ENCODE peak calls at places on chromosomes 1 and 21, in five cellular contexts. J, F, Z, N and I are unnamed samples.

GRCh38 chr1:160567858-160568682 is 11.2 kb downstream of the CD84 start:
- DNase-seq in J (no peak), F (no peak), Z (no peak), N (no peak), I (no peak)

GRCh38 chr1:91791691-91792392 is 94.1 kb downstream of the TGFBR3 start:
- DNase-seq in J (no peak), F (no peak), Z (no peak), N (no peak), I (no peak)

GRCh38 chr1:32695098-32695904 is 7.3 kb downstream of the SYNC start:
- DNase-seq in J (no peak), F (peak; percentile 18), Z (no peak), N (no peak), I (no peak)

GRCh38 chr1:10598088-10598712 is 123.5 kb downstream of the PEX14 start:
- DNase-seq in J (no peak), F (no peak), Z (no peak), N (peak; percentile 23), I (no peak)

GRCh38 chr1:150066838-150067183 is 765 bp upstream of the VPS45 start:
- DNase-seq in J (no peak), F (peak; percentile 81), Z (no peak), N (no peak), I (peak; percentile 76)

GRCh38 chr1:153465728-153466625 is 5.5 kb upstream of the S100A7 start:
- DNase-seq in J (no peak), F (no peak), Z (no peak), N (no peak), I (peak; percentile 77)

GRCh38 chr1:221435510-221435909 is 306.4 kb downstream of the DUSP10 start:
- DNase-seq in J (peak; percentile 65), F (no peak), Z (peak; percentile 48), N (peak; percentile 43), I (no peak)

GRCh38 chr1:172144445-172145060 is 275.9 kb upstream of the C1orf105 start:
- DNase-seq in J (peak; percentile 94), F (no peak), Z (no peak), N (no peak), I (peak; percentile 32)

GRCh38 chr1:162007485-162007884 is 16.2 kb downstream of the OLFML2B start:
- DNase-seq in J (no peak), F (no peak), Z (no peak), N (no peak), I (no peak)

GRCh38 chr1:109751531-109752260 is 10.9 kb upstream of the GSTM3 start:
- DNase-seq in J (no peak), F (no peak), Z (no peak), N (no peak), I (no peak)

GRCh38 chr1:167479331-167479979 is 38.9 kb downstream of the CD247 start:
- DNase-seq in J (no peak), F (no peak), Z (no peak), N (no peak), I (no peak)

GRCh38 chr1:7146710-7147109 is 361.5 kb downstream of the CAMTA1 start:
- DNase-seq in J (no peak), F (no peak), Z (no peak), N (no peak), I (no peak)

GRCh38 chr1:41446851-41447610 is 37.5 kb downstream of the EDN2 start:
- DNase-seq in J (no peak), F (no peak), Z (no peak), N (peak; percentile 93), I (no peak)

GRCh38 chr1:227427411-227427810 is 109.1 kb upstream of the CDC42BPA start:
- DNase-seq in J (no peak), F (no peak), Z (no peak), N (no peak), I (no peak)

GRCh38 chr1:77506771-77507170 is 175.7 kb downstream of the ZZZ3 start:
- DNase-seq in J (no peak), F (no peak), Z (no peak), N (no peak), I (no peak)

GRCh38 chr21:40511976-40512375 is 335.0 kb downstream of the DSCAM start:
- DNase-seq in J (no peak), F (no peak), Z (no peak), N (no peak), I (no peak)

GRCh38 chr1:182588460-182589396 is at the start of gene RNASEL:
- DNase-seq in J (peak; percentile 6), F (peak; percentile 69), Z (no peak), N (peak; percentile 30), I (peak; percentile 59)

GRCh38 chr1:52748119-52748518 is 21.9 kb downstream of the ZYG11B start:
- DNase-seq in J (no peak), F (no peak), Z (no peak), N (no peak), I (no peak)

GRCh38 chr1:222043444-222044292 is 301.8 kb upstream of the DUSP10 start:
- DNase-seq in J (peak; percentile 93), F (peak; percentile 34), Z (no peak), N (no peak), I (no peak)

GRCh38 chr1:233993651-233994050 is 89.2 kb downstream of the SLC35F3 start:
- DNase-seq in J (no peak), F (peak; percentile 11), Z (peak; percentile 78), N (peak; percentile 7), I (no peak)